ENCODE peak calls at places on chromosomes 5 and 9, in nine cellular contexts. R is fibroblast of pulmonary artery, B is bronchial epithelial cell, K is psoas muscle, Q is dorsolateral prefrontal cortex, G is HCT116, Z is tibial nerve, A is GM06990, U is foreskin fibroblast. J is an unnamed sample.

GRCh38 chr5:77629553-77630245 is 8.8 kb downstream of the OTP start:
- DNase-seq in B (no peak), R (no peak), U (no peak), K (no peak), Q (no peak), A (no peak), G (no peak), Z (no peak), J (no peak)

GRCh38 chr9:115305543-115305942 is 187.6 kb upstream of the TNC start:
- DNase-seq in K (no peak), R (no peak), G (no peak), Q (no peak), B (peak), A (no peak), Z (no peak), U (no peak), J (no peak)

GRCh38 chr9:126395439-126396212 is 69.0 kb downstream of the MVB12B start:
- DNase-seq in A (no peak), R (peak), G (peak), U (peak), Q (no peak), K (no peak), Z (no peak), B (peak), J (peak)

GRCh38 chr9:79224672-79225433 is 346.9 kb upstream of the TLE4 start:
- DNase-seq in K (no peak), U (peak), R (peak), A (no peak), Q (no peak), G (no peak), B (peak), Z (no peak), J (no peak)

GRCh38 chr5:149775785-149776184 is 45.7 kb downstream of the PPARGC1B start:
- DNase-seq in Q (no peak), U (no peak), Z (no peak), K (no peak), G (peak), R (peak), B (peak), A (peak), J (no peak)

GRCh38 chr5:127028822-127029457 is 1.4 kb downstream of the MARCHF3 start:
- DNase-seq in A (no peak), Q (peak), Z (no peak), B (no peak), U (peak), R (no peak), K (no peak), G (no peak), J (no peak)

GRCh38 chr5:146744358-146744757 is 134.2 kb downstream of the PPP2R2B start:
- DNase-seq in R (peak), A (no peak), Q (peak), B (peak), U (peak), K (no peak), Z (no peak), G (no peak), J (no peak)

GRCh38 chr5:67577424-67577823 is 380.8 kb upstream of the CD180 start:
- DNase-seq in Z (no peak), B (peak), Q (no peak), U (peak), A (no peak), K (no peak), R (peak), G (no peak), J (peak)

GRCh38 chr5:62256161-62257017 is 49.6 kb upstream of the KIF2A start:
- DNase-seq in K (no peak), B (peak), A (no peak), U (no peak), G (no peak), Z (no peak), Q (no peak), R (peak), J (no peak)

GRCh38 chr9:89923961-89924504 is 319.2 kb downstream of the GADD45G start:
- DNase-seq in Z (no peak), Q (no peak), B (peak), K (no peak), R (no peak), U (no peak), A (no peak), G (no peak), J (no peak)

GRCh38 chr5:31563216-31563615 is 31.1 kb downstream of the C5orf22 start:
- DNase-seq in Z (no peak), K (no peak), Q (no peak), A (no peak), B (no peak), R (no peak), G (no peak), U (no peak), J (no peak)

GRCh38 chr5:149543361-149544198 is 7.7 kb downstream of the CSNK1A1 start:
- DNase-seq in A (no peak), B (no peak), K (no peak), Z (no peak), G (no peak), Q (no peak), R (peak), U (no peak), J (no peak)

GRCh38 chr5:163773181-163773580 is 267.8 kb downstream of the MAT2B start:
- DNase-seq in Z (no peak), R (no peak), Q (no peak), A (no peak), U (no peak), K (no peak), B (no peak), G (no peak), J (no peak)

GRCh38 chr5:158616707-158617106 is 483.0 kb downstream of the EBF1 start:
- DNase-seq in Q (no peak), R (no peak), A (no peak), Z (no peak), G (no peak), K (no peak), U (no peak), B (no peak), J (no peak)

GRCh38 chr9:4508246-4508906 is 18.1 kb downstream of the SLC1A1 start:
- DNase-seq in Q (no peak), B (peak), A (no peak), Z (no peak), K (no peak), G (no peak), U (peak), R (peak), J (peak)

GRCh38 chr5:168747987-168748777 is 169.0 kb upstream of the PANK3 start:
- DNase-seq in U (no peak), Q (no peak), R (peak), Z (no peak), G (peak), B (peak), A (peak), K (no peak), J (no peak)

GRCh38 chr9:114571391-114571790 is 16.2 kb upstream of the ATP6V1G1 start:
- DNase-seq in Z (no peak), Q (no peak), U (no peak), A (no peak), G (no peak), R (no peak), B (no peak), K (no peak), J (no peak)

GRCh38 chr5:7012057-7012456 is 298.8 kb downstream of the TENT4A start:
- DNase-seq in K (no peak), G (no peak), R (no peak), Q (no peak), B (no peak), Z (no peak), A (no peak), U (no peak), J (no peak)

GRCh38 chr5:7015586-7016256 is 302.5 kb downstream of the TENT4A start:
- DNase-seq in A (no peak), U (no peak), G (no peak), R (no peak), Z (no peak), Q (no peak), K (no peak), B (no peak), J (no peak)

GRCh38 chr5:7010578-7010977 is 297.3 kb downstream of the TENT4A start:
- DNase-seq in K (no peak), R (no peak), A (no peak), U (no peak), G (no peak), B (no peak), Z (no peak), Q (no peak), J (no peak)
- TF ChIP-seq CTCF in K (no peak), R (no peak), A (no peak), U (no peak), G (no peak), B (no peak), Z (no peak), Q (no peak), J (no peak)

GRCh38 chr5:39579750-39580149 is 155.0 kb upstream of the DAB2 start:
- DNase-seq in Q (no peak), A (no peak), G (no peak), R (no peak), Z (no peak), B (no peak), K (no peak), U (no peak), J (no peak)

GRCh38 chr5:39586185-39586584 is 161.4 kb upstream of the DAB2 start:
- DNase-seq in K (no peak), R (no peak), B (no peak), Q (no peak), G (no peak), A (no peak), Z (no peak), U (no peak), J (no peak)

GRCh38 chr5:39578887-39579497 is 154.2 kb upstream of the DAB2 start:
- DNase-seq in K (no peak), Z (no peak), B (peak), A (no peak), G (peak), Q (no peak), U (peak), R (peak), J (no peak)

GRCh38 chr5:39584921-39585320 is 160.1 kb upstream of the DAB2 start:
- DNase-seq in Z (no peak), R (peak), B (no peak), A (no peak), K (no peak), Q (no peak), U (peak), G (no peak), J (no peak)

GRCh38 chr5:39580702-39581498 is 156.1 kb upstream of the DAB2 start:
- DNase-seq in G (no peak), K (no peak), Z (no peak), B (no peak), R (peak), U (peak), Q (no peak), A (no peak), J (no peak)
- H3K4me3 ChIP-seq in G (no peak), K (no peak), Z (no peak), B (no peak), R (no peak), U (no peak), Q (no peak), A (no peak), J (no peak)

GRCh38 chr9:85108229-85108628 is 438.7 kb downstream of the NTRK2 start:
- DNase-seq in R (no peak), A (no peak), Z (no peak), Q (no peak), B (no peak), K (no peak), U (no peak), G (no peak), J (no peak)
- TF ChIP-seq CTCF in R (no peak), A (peak), Z (no peak), Q (no peak), B (no peak), K (no peak), U (no peak), G (peak), J (no peak)

GRCh38 chr9:136796238-136796774 is at the start of gene CCDC183:
- DNase-seq in K (no peak), B (no peak), G (no peak), R (no peak), Z (no peak), A (no peak), Q (no peak), U (no peak), J (no peak)
- H3K4me3 ChIP-seq in K (no peak), B (no peak), G (no peak), R (no peak), Z (no peak), A (no peak), Q (no peak), U (no peak), J (no peak)

GRCh38 chr5:119411291-119411934 is 40.9 kb upstream of the HSD17B4 start:
- DNase-seq in K (no peak), A (no peak), Q (no peak), Z (no peak), U (peak), B (peak), G (no peak), R (peak), J (no peak)

GRCh38 chr5:119411935-119412623 is 40.2 kb upstream of the HSD17B4 start:
- DNase-seq in G (peak), A (no peak), Q (peak), K (peak), Z (peak), R (peak), B (peak), U (peak), J (no peak)

GRCh38 chr5:119410448-119411170 is 41.7 kb upstream of the HSD17B4 start:
- DNase-seq in B (no peak), U (no peak), K (no peak), G (no peak), R (peak), A (no peak), Q (no peak), Z (no peak), J (no peak)

GRCh38 chr5:119406551-119406950 is 45.7 kb upstream of the HSD17B4 start:
- DNase-seq in U (no peak), K (no peak), Z (no peak), Q (no peak), B (no peak), G (no peak), A (no peak), R (no peak), J (no peak)

DNA sequence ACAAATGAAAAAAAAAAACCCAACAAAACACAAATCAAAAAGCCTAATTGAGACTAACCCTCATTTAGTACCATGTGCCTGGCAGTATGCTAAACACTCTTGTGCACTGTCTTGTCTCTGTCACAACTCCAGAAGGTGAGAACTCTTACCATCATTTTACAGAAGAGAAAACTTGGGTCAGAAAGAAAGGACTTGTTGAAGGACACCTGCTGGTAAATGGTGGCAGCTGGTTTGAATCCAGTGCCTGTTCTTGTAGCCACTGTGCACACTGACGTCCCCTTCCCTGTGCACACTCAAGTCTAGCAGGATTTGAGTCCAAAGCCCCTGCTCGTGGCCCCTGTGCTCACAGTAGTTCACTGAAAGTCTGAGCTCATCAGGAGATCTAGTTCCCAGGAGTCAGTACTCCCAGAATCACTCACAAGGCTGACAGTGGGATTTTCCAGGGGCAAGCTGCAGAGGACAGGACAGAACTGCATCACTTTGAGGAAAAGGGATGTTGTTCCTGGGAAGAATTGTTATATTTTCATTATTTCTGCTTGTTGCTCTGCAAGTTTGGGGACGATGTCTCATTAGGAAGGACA is 43.0 kb upstream of the HSD17B4 start:
- DNase-seq in B (no peak), Z (no peak), G (no peak), A (no peak), R (no peak), K (no peak), Q (no peak), U (no peak), J (no peak)
- TF ChIP-seq CTCF in B (no peak), Z (no peak), G (no peak), A (peak), R (no peak), K (no peak), Q (no peak), U (no peak), J (peak)

GRCh38 chr5:88667187-88668141 is 215.5 kb downstream of the MEF2C start:
- DNase-seq in U (no peak), K (no peak), B (no peak), A (no peak), R (no peak), G (no peak), Q (no peak), Z (no peak), J (no peak)
- H3K4me3 ChIP-seq in U (peak), K (peak), B (no peak), A (peak), R (no peak), G (no peak), Q (peak), Z (peak), J (peak)

DNA sequence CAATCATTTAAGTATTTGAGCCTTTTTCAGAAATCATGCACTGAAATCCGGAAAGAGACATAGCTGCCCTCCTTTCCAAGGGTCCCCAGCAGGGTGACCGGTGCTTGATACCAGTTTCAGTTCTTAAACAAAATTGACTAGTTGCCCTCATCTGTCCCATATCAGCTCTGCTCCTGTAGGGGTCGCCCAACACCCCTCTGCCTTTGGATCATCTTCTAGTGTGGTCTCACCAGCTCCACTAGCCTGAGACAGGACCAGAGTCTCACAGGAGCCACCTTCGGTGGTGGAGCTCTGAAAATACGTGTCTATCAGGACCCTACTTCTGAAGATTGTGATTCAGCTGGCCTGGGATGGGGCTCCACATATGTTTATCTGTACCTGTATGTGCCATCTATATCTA is 428.2 kb downstream of the ENC1 start:
- DNase-seq in Z (no peak), R (peak), G (peak), Q (no peak), B (peak), U (peak), A (no peak), K (no peak), J (no peak)
- TF ChIP-seq CTCF in Z (no peak), R (peak), G (peak), Q (no peak), B (peak), U (peak), A (peak), K (no peak), J (peak)

GRCh38 chr5:41223962-41224361 is 10.6 kb upstream of the C6 start:
- DNase-seq in A (no peak), K (no peak), U (no peak), R (no peak), B (no peak), Q (no peak), Z (no peak), G (no peak), J (no peak)

GRCh38 chr5:41214199-41214598 is 867 bp upstream of the C6 start:
- DNase-seq in B (no peak), Q (no peak), K (no peak), G (no peak), U (no peak), R (no peak), A (no peak), Z (no peak), J (no peak)

GRCh38 chr5:41218929-41219328 is 5.6 kb upstream of the C6 start:
- DNase-seq in R (no peak), A (no peak), Z (no peak), G (no peak), U (no peak), B (no peak), K (no peak), Q (no peak), J (no peak)

GRCh38 chr5:41219655-41220269 is 6.4 kb upstream of the C6 start:
- DNase-seq in A (no peak), Q (no peak), G (no peak), Z (peak), K (no peak), R (peak), B (no peak), U (no peak), J (no peak)
- H3K4me3 ChIP-seq in A (no peak), Q (no peak), G (no peak), Z (no peak), K (no peak), R (no peak), B (no peak), U (no peak), J (no peak)